ENCODE peak calls at places on chromosomes 3 and 15, in nine cellular contexts. N, A, V, D, E, U, F, R and C are unnamed samples.

GRCh38 chr15:27410986-27411385 is 440.0 kb downstream of the GABRG3 start:
- DNase-seq in N (no peak), A (no peak), V (no peak), D (no peak), E (no peak), U (no peak), F (no peak), R (no peak), C (no peak)

GRCh38 chr3:186024210-186024609 is 84.7 kb downstream of the ETV5 start:
- DNase-seq in N (no peak), A (no peak), V (no peak), D (no peak), E (no peak), U (no peak), F (no peak), R (peak; percentile 43), C (no peak)

GRCh38 chr3:155891341-155891740 is 20.9 kb downstream of the GMPS start:
- DNase-seq in N (no peak), A (no peak), V (no peak), D (no peak), E (no peak), U (no peak), F (no peak), R (no peak), C (no peak)

GRCh38 chr3:24343084-24343783 is 151.4 kb downstream of the THRB start:
- DNase-seq in N (no peak), A (no peak), V (no peak), D (no peak), E (no peak), U (no peak), F (no peak), R (peak; percentile 16), C (peak; percentile 25)

GRCh38 chr3:181086011-181086410 is 96.5 kb upstream of the DNAJC19 start:
- DNase-seq in N (no peak), A (no peak), V (no peak), D (no peak), E (no peak), U (no peak), F (no peak), R (no peak), C (no peak)

GRCh38 chr15:51195459-51195858 is 100.8 kb upstream of the TNFAIP8L3 start:
- DNase-seq in N (no peak), A (no peak), V (no peak), D (no peak), E (no peak), U (no peak), F (no peak), R (peak; percentile 22), C (no peak)

GRCh38 chr3:33358172-33358781 is 81.0 kb downstream of the FBXL2 start:
- DNase-seq in N (no peak), A (no peak), V (no peak), D (no peak), E (no peak), U (no peak), F (no peak), R (no peak), C (no peak)

GRCh38 chr15:96521386-96521785 is 190.9 kb downstream of the NR2F2 start:
- DNase-seq in N (no peak), A (no peak), V (no peak), D (no peak), E (no peak), U (no peak), F (no peak), R (no peak), C (no peak)